ENCODE peak calls at places on chromosomes 11 and 22, in eight cellular contexts. J is HEK293T; V is stimulated activated CD4-positive, alpha-beta T cell treated with anti-CD3 and anti-CD28 coated beads, Interleukin-12 subunit alpha, Interleukin-12 subunit beta, amount 100 ng/mL, for 48 hours; D is KBM-7; R is neuronal stem cell; M is COR-L47; T is C1 segment of cervical spinal cord; E is NCI-H1436. C is an unnamed sample.

GRCh38 chr11:126502982-126503381 is 147.5 kb downstream of the ST3GAL4 start:
- DNase-seq in J (no peak), D (no peak), R (no peak), T (no peak), E (no peak), M (no peak), V (no peak), C (no peak)

GRCh38 chr22:18056161-18056666 is 21.6 kb upstream of the PEX26 start:
- DNase-seq in M (no peak), D (no peak), R (no peak), J (no peak), T (peak), V (no peak), E (no peak), C (no peak)

GRCh38 chr11:85767277-85767676 is 43.7 kb downstream of the SYTL2 start:
- DNase-seq in D (no peak), V (no peak), T (no peak), R (no peak), E (no peak), J (no peak), M (no peak), C (no peak)

GRCh38 chr22:37464181-37464580 is 22.0 kb downstream of the MFNG start:
- DNase-seq in R (no peak), D (peak), T (no peak), J (no peak), E (no peak), M (no peak), V (no peak), C (no peak)

GRCh38 chr22:20435436-20436308 is 2.0 kb downstream of the SCARF2 start:
- DNase-seq in R (no peak), T (no peak), M (no peak), V (no peak), D (no peak), E (no peak), J (no peak), C (no peak)

GRCh38 chr11:119375629-119376196 is 5.8 kb downstream of the USP2 start:
- DNase-seq in D (no peak), V (no peak), J (no peak), T (peak), E (no peak), R (no peak), M (no peak), C (no peak)

GRCh38 chr11:68509105-68509504 is 48.6 kb downstream of the PPP6R3 start:
- DNase-seq in D (no peak), T (no peak), E (no peak), V (no peak), R (no peak), J (no peak), M (no peak), C (no peak)

GRCh38 chr11:59173964-59174663 is 2.2 kb downstream of the DTX4 start:
- DNase-seq in R (no peak), V (no peak), D (peak), M (no peak), J (no peak), E (no peak), T (no peak), C (no peak)

GRCh38 chr11:48107188-48107704 is 109.4 kb upstream of the OR4B1 start:
- DNase-seq in R (no peak), V (peak), E (no peak), D (no peak), J (no peak), T (no peak), M (no peak), C (no peak)

GRCh38 chr11:129323896-129324522 is 51.6 kb upstream of the BARX2 start:
- DNase-seq in J (no peak), E (no peak), V (no peak), T (no peak), D (peak), M (no peak), R (no peak), C (no peak)

GRCh38 chr22:23903328-23903971 is 9.3 kb downstream of the MIF start:
- DNase-seq in E (no peak), D (no peak), V (no peak), J (no peak), R (no peak), M (no peak), T (no peak), C (no peak)

GRCh38 chr11:104946907-104947306 is 21.5 kb downstream of the CASP4 start:
- DNase-seq in D (peak), E (peak), J (peak), T (no peak), M (no peak), V (no peak), R (no peak), C (no peak)

GRCh38 chr22:31075961-31076360 is 5.2 kb upstream of the SMTN start:
- DNase-seq in T (no peak), J (no peak), M (no peak), V (no peak), E (no peak), D (no peak), R (no peak), C (no peak)

C was measured in cerebellar nuclear complex.